ENCODE peak calls at places on chromosome 17, in ten cellular contexts. One of them, this sample, is unnamed.

GRCh38 chr17:39626171-39626670 is 531 bp upstream of the PPP1R1B start:
- DNase-seq in AG04449: no peak
- DNase-seq in left ventricle myocardium inferior: no peak
- DNase-seq in tibial artery: no peak
- DNase-seq in OCI-LY7: no peak
- DNase-seq in psoas muscle: no peak
- DNase-seq in bronchial epithelial cell: no peak
- DNase-seq in choroid plexus epithelial cell: no peak
- DNase-seq in lower lobe of right lung: no peak
- DNase-seq in foreskin fibroblast: no peak
- DNase-seq in this sample: no peak

GRCh38 chr17:54967621-54968258 is 714 bp downstream of the COX11 start:
- DNase-seq in OCI-LY7: peak
- DNase-seq in bronchial epithelial cell: peak
- DNase-seq in left ventricle myocardium inferior: no peak
- DNase-seq in tibial artery: no peak
- DNase-seq in AG04449: no peak
- DNase-seq in lower lobe of right lung: no peak
- DNase-seq in choroid plexus epithelial cell: peak
- DNase-seq in foreskin fibroblast: peak
- DNase-seq in psoas muscle: no peak
- DNase-seq in this sample: no peak

GRCh38 chr17:27995554-27995953 is 46.9 kb upstream of the NLK start:
- DNase-seq in left ventricle myocardium inferior: no peak
- DNase-seq in AG04449: no peak
- DNase-seq in tibial artery: no peak
- DNase-seq in OCI-LY7: no peak
- DNase-seq in bronchial epithelial cell: no peak
- DNase-seq in psoas muscle: no peak
- DNase-seq in foreskin fibroblast: no peak
- DNase-seq in lower lobe of right lung: no peak
- DNase-seq in choroid plexus epithelial cell: no peak
- DNase-seq in this sample: no peak

GRCh38 chr17:29778936-29779811 is 150.9 kb downstream of the SSH2 start:
- DNase-seq in AG04449: no peak
- DNase-seq in choroid plexus epithelial cell: peak
- DNase-seq in lower lobe of right lung: peak
- DNase-seq in left ventricle myocardium inferior: peak
- DNase-seq in foreskin fibroblast: peak
- DNase-seq in psoas muscle: peak
- DNase-seq in bronchial epithelial cell: peak
- DNase-seq in tibial artery: peak
- DNase-seq in OCI-LY7: peak
- DNase-seq in this sample: no peak

GRCh38 chr17:51427259-51428255 is 167.2 kb downstream of the UTP18 start:
- DNase-seq in foreskin fibroblast: no peak
- DNase-seq in bronchial epithelial cell: no peak
- DNase-seq in AG04449: no peak
- DNase-seq in left ventricle myocardium inferior: no peak
- DNase-seq in lower lobe of right lung: no peak
- DNase-seq in OCI-LY7: no peak
- DNase-seq in choroid plexus epithelial cell: no peak
- DNase-seq in psoas muscle: no peak
- DNase-seq in tibial artery: no peak
- DNase-seq in this sample: no peak

GRCh38 chr17:9346296-9346926 is 229.2 kb downstream of the STX8 start:
- DNase-seq in left ventricle myocardium inferior: no peak
- DNase-seq in lower lobe of right lung: no peak
- DNase-seq in AG04449: no peak
- DNase-seq in bronchial epithelial cell: no peak
- DNase-seq in tibial artery: no peak
- DNase-seq in OCI-LY7: no peak
- DNase-seq in psoas muscle: no peak
- DNase-seq in choroid plexus epithelial cell: peak
- DNase-seq in foreskin fibroblast: no peak
- DNase-seq in this sample: peak

GRCh38 chr17:66450008-66450856 is 147.8 kb downstream of the PRKCA start:
- DNase-seq in left ventricle myocardium inferior: no peak
- DNase-seq in OCI-LY7: no peak
- DNase-seq in foreskin fibroblast: peak
- DNase-seq in bronchial epithelial cell: no peak
- DNase-seq in tibial artery: no peak
- DNase-seq in lower lobe of right lung: no peak
- DNase-seq in choroid plexus epithelial cell: peak
- DNase-seq in AG04449: no peak
- DNase-seq in psoas muscle: no peak
- DNase-seq in this sample: no peak

GRCh38 chr17:13865650-13866049 is 203.7 kb upstream of the COX10 start:
- DNase-seq in foreskin fibroblast: no peak
- DNase-seq in tibial artery: no peak
- DNase-seq in OCI-LY7: no peak
- DNase-seq in choroid plexus epithelial cell: no peak
- DNase-seq in bronchial epithelial cell: no peak
- DNase-seq in left ventricle myocardium inferior: no peak
- DNase-seq in AG04449: no peak
- DNase-seq in psoas muscle: no peak
- DNase-seq in lower lobe of right lung: no peak
- DNase-seq in this sample: no peak

GRCh38 chr17:50094243-50094752 is 853 bp upstream of the PDK2 start:
- DNase-seq in OCI-LY7: peak
- DNase-seq in AG04449: no peak
- DNase-seq in tibial artery: peak
- DNase-seq in left ventricle myocardium inferior: peak
- DNase-seq in bronchial epithelial cell: peak
- DNase-seq in foreskin fibroblast: peak
- DNase-seq in psoas muscle: peak
- DNase-seq in choroid plexus epithelial cell: peak
- DNase-seq in lower lobe of right lung: peak
- DNase-seq in this sample: peak

DNA sequence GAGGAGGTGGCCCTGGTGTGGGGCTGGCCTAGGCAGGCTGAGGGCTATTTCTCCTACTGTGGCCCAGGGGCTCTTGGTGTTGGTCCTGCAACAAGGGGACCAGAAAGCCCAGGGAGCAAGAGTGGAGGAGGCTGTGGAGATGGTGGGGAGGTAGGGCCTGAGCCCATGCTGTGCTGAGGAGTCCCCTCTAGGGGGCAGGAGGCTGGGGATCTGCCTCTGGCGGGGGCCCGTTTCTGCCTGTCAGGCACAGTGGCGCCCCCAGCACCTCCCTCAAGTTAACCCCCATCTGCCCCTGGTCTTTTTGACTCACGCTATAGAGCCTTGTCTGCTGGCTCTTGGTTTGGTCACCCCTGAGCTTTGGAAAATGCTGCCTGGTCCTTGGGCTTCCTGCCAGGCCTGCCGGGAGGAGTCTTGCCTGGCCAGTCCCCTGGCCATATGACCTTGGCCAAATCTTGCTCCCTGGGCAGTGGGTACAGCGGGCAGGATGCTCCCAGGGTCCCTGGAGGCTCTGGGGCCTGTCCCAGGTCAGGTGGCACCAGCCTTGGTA is 5.9 kb downstream of the BAIAP2 start:
- DNase-seq in tibial artery: no peak
- DNase-seq in lower lobe of right lung: no peak
- DNase-seq in foreskin fibroblast: no peak
- DNase-seq in choroid plexus epithelial cell: no peak
- DNase-seq in psoas muscle: no peak
- DNase-seq in OCI-LY7: peak
- DNase-seq in bronchial epithelial cell: no peak
- DNase-seq in AG04449: no peak
- DNase-seq in left ventricle myocardium inferior: no peak
- DNase-seq in this sample: no peak
- TF ChIP-seq CTCF in tibial artery: no peak
- TF ChIP-seq CTCF in lower lobe of right lung: peak
- TF ChIP-seq CTCF in foreskin fibroblast: peak
- TF ChIP-seq CTCF in choroid plexus epithelial cell: peak
- TF ChIP-seq CTCF in psoas muscle: peak
- TF ChIP-seq CTCF in OCI-LY7: peak
- TF ChIP-seq CTCF in bronchial epithelial cell: peak
- TF ChIP-seq CTCF in AG04449: peak
- TF ChIP-seq CTCF in left ventricle myocardium inferior: peak
- TF ChIP-seq CTCF in this sample: peak

DNA sequence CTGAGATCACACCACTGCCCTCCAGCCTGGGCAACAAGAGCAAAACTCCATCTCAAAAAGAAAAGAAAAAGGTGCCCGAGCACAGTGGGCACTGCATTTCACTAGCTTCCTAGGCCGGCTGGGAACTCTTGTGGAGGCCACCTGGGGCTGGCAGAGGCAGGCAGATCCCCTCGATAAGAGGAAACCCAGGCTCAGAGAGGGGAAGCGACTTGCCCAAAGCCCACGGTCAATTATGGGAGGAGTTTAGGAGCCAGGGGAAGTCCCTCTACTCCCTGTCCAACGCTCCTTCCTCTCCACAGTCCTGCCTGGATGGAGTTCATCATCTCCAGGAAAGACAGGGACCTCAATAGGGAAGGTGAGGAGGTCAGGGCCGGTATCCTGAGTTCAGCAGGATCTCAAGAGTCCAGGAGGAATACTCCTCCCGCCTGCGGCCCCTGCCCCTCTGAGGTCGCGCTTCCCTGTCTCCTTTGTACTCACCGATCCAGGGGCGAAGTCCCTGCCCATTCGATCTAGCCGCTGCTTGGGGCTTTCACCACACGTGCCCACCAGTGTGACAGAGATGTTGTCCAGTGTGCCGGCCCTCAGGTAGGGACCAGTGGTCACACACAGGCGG is 841 bp downstream of the ALOXE3 start:
- DNase-seq in left ventricle myocardium inferior: no peak
- DNase-seq in tibial artery: no peak
- DNase-seq in choroid plexus epithelial cell: no peak
- DNase-seq in lower lobe of right lung: peak
- DNase-seq in AG04449: no peak
- DNase-seq in OCI-LY7: no peak
- DNase-seq in psoas muscle: no peak
- DNase-seq in bronchial epithelial cell: no peak
- DNase-seq in foreskin fibroblast: no peak
- DNase-seq in this sample: no peak
- H3K4me3 ChIP-seq in left ventricle myocardium inferior: peak
- H3K4me3 ChIP-seq in tibial artery: peak
- H3K4me3 ChIP-seq in choroid plexus epithelial cell: peak
- H3K4me3 ChIP-seq in lower lobe of right lung: peak
- H3K4me3 ChIP-seq in AG04449: peak
- H3K4me3 ChIP-seq in OCI-LY7: peak
- H3K4me3 ChIP-seq in psoas muscle: peak
- H3K4me3 ChIP-seq in bronchial epithelial cell: peak
- H3K4me3 ChIP-seq in foreskin fibroblast: peak
- H3K4me3 ChIP-seq in this sample: peak

GRCh38 chr17:72605543-72605942 is 484.7 kb downstream of the SOX9 start:
- DNase-seq in left ventricle myocardium inferior: no peak
- DNase-seq in choroid plexus epithelial cell: no peak
- DNase-seq in tibial artery: no peak
- DNase-seq in lower lobe of right lung: no peak
- DNase-seq in foreskin fibroblast: no peak
- DNase-seq in bronchial epithelial cell: no peak
- DNase-seq in OCI-LY7: no peak
- DNase-seq in psoas muscle: no peak
- DNase-seq in AG04449: no peak
- DNase-seq in this sample: no peak

GRCh38 chr17:72600934-72601333 is 480.1 kb downstream of the SOX9 start:
- DNase-seq in psoas muscle: no peak
- DNase-seq in lower lobe of right lung: no peak
- DNase-seq in choroid plexus epithelial cell: peak
- DNase-seq in OCI-LY7: no peak
- DNase-seq in bronchial epithelial cell: no peak
- DNase-seq in left ventricle myocardium inferior: no peak
- DNase-seq in tibial artery: no peak
- DNase-seq in AG04449: peak
- DNase-seq in foreskin fibroblast: peak
- DNase-seq in this sample: no peak

GRCh38 chr17:72604518-72604917 is 483.7 kb downstream of the SOX9 start:
- DNase-seq in foreskin fibroblast: no peak
- DNase-seq in lower lobe of right lung: no peak
- DNase-seq in psoas muscle: no peak
- DNase-seq in left ventricle myocardium inferior: no peak
- DNase-seq in AG04449: no peak
- DNase-seq in choroid plexus epithelial cell: no peak
- DNase-seq in OCI-LY7: no peak
- DNase-seq in tibial artery: no peak
- DNase-seq in bronchial epithelial cell: no peak
- DNase-seq in this sample: no peak

GRCh38 chr17:72603346-72604242 is 482.8 kb downstream of the SOX9 start:
- DNase-seq in AG04449: peak
- DNase-seq in psoas muscle: no peak
- DNase-seq in foreskin fibroblast: peak
- DNase-seq in lower lobe of right lung: no peak
- DNase-seq in left ventricle myocardium inferior: no peak
- DNase-seq in bronchial epithelial cell: no peak
- DNase-seq in tibial artery: no peak
- DNase-seq in choroid plexus epithelial cell: peak
- DNase-seq in OCI-LY7: no peak
- DNase-seq in this sample: no peak

GRCh38 chr17:72602517-72603345 is 481.9 kb downstream of the SOX9 start:
- DNase-seq in psoas muscle: no peak
- DNase-seq in lower lobe of right lung: peak
- DNase-seq in bronchial epithelial cell: peak
- DNase-seq in choroid plexus epithelial cell: peak
- DNase-seq in OCI-LY7: peak
- DNase-seq in foreskin fibroblast: peak
- DNase-seq in AG04449: peak
- DNase-seq in tibial artery: no peak
- DNase-seq in left ventricle myocardium inferior: no peak
- DNase-seq in this sample: no peak
- TF ChIP-seq CTCF in psoas muscle: no peak
- TF ChIP-seq CTCF in lower lobe of right lung: no peak
- TF ChIP-seq CTCF in bronchial epithelial cell: peak
- TF ChIP-seq CTCF in choroid plexus epithelial cell: peak
- TF ChIP-seq CTCF in OCI-LY7: no peak
- TF ChIP-seq CTCF in foreskin fibroblast: peak
- TF ChIP-seq CTCF in AG04449: peak
- TF ChIP-seq CTCF in tibial artery: no peak
- TF ChIP-seq CTCF in left ventricle myocardium inferior: no peak
- TF ChIP-seq CTCF in this sample: peak

GRCh38 chr17:15263206-15263579 is 1.9 kb downstream of the PMP22 start:
- DNase-seq in AG04449: no peak
- DNase-seq in left ventricle myocardium inferior: peak
- DNase-seq in bronchial epithelial cell: no peak
- DNase-seq in choroid plexus epithelial cell: peak
- DNase-seq in lower lobe of right lung: peak
- DNase-seq in tibial artery: peak
- DNase-seq in psoas muscle: peak
- DNase-seq in OCI-LY7: no peak
- DNase-seq in foreskin fibroblast: peak
- DNase-seq in this sample: peak
- H3K4me3 ChIP-seq in AG04449: peak
- H3K4me3 ChIP-seq in left ventricle myocardium inferior: peak
- H3K4me3 ChIP-seq in bronchial epithelial cell: no peak
- H3K4me3 ChIP-seq in choroid plexus epithelial cell: peak
- H3K4me3 ChIP-seq in lower lobe of right lung: peak
- H3K4me3 ChIP-seq in tibial artery: peak
- H3K4me3 ChIP-seq in psoas muscle: peak
- H3K4me3 ChIP-seq in OCI-LY7: no peak
- H3K4me3 ChIP-seq in foreskin fibroblast: peak
- H3K4me3 ChIP-seq in this sample: peak

GRCh38 chr17:19785854-19786253 is 37.8 kb upstream of the ALDH3A1 start:
- DNase-seq in left ventricle myocardium inferior: no peak
- DNase-seq in psoas muscle: no peak
- DNase-seq in foreskin fibroblast: no peak
- DNase-seq in lower lobe of right lung: no peak
- DNase-seq in tibial artery: no peak
- DNase-seq in AG04449: no peak
- DNase-seq in OCI-LY7: no peak
- DNase-seq in choroid plexus epithelial cell: peak
- DNase-seq in bronchial epithelial cell: no peak
- DNase-seq in this sample: no peak
- TF ChIP-seq CTCF in left ventricle myocardium inferior: no peak
- TF ChIP-seq CTCF in psoas muscle: no peak
- TF ChIP-seq CTCF in foreskin fibroblast: peak
- TF ChIP-seq CTCF in lower lobe of right lung: no peak
- TF ChIP-seq CTCF in tibial artery: no peak
- TF ChIP-seq CTCF in AG04449: no peak
- TF ChIP-seq CTCF in OCI-LY7: peak
- TF ChIP-seq CTCF in choroid plexus epithelial cell: peak
- TF ChIP-seq CTCF in bronchial epithelial cell: no peak
- TF ChIP-seq CTCF in this sample: no peak

GRCh38 chr17:79542718-79543117 is 68.1 kb downstream of the RBFOX3 start:
- DNase-seq in foreskin fibroblast: no peak
- DNase-seq in psoas muscle: peak
- DNase-seq in bronchial epithelial cell: no peak
- DNase-seq in AG04449: no peak
- DNase-seq in left ventricle myocardium inferior: no peak
- DNase-seq in lower lobe of right lung: no peak
- DNase-seq in choroid plexus epithelial cell: no peak
- DNase-seq in tibial artery: no peak
- DNase-seq in OCI-LY7: no peak
- DNase-seq in this sample: no peak
- H3K4me3 ChIP-seq in foreskin fibroblast: no peak
- H3K4me3 ChIP-seq in psoas muscle: no peak
- H3K4me3 ChIP-seq in bronchial epithelial cell: no peak
- H3K4me3 ChIP-seq in AG04449: no peak
- H3K4me3 ChIP-seq in left ventricle myocardium inferior: no peak
- H3K4me3 ChIP-seq in lower lobe of right lung: no peak
- H3K4me3 ChIP-seq in choroid plexus epithelial cell: no peak
- H3K4me3 ChIP-seq in tibial artery: no peak
- H3K4me3 ChIP-seq in OCI-LY7: no peak
- H3K4me3 ChIP-seq in this sample: no peak

This sample was measured in AG09309.